ENCODE peak calls at places on chromosomes 11 and 22, in eight cellular contexts. One of them, this sample, is unnamed.

GRCh38 chr11:68008381-68009337 is 1.5 kb upstream of the ALDH3B1 start:
- DNase-seq in GM20000: no peak
- DNase-seq in cardiac fibroblast: no peak
- DNase-seq in PC-3: no peak
- DNase-seq in WTC11: no peak
- DNase-seq in cardiac muscle cell: no peak
- DNase-seq in lung: peak; percentile 69
- DNase-seq in Calu3: peak; percentile 72
- DNase-seq in this sample: peak; percentile 39

GRCh38 chr11:57601297-57601696 is 3.8 kb downstream of the SERPING1 start:
- DNase-seq in GM20000: no peak
- DNase-seq in cardiac fibroblast: no peak
- DNase-seq in PC-3: no peak
- DNase-seq in WTC11: no peak
- DNase-seq in cardiac muscle cell: no peak
- DNase-seq in lung: no peak
- DNase-seq in Calu3: no peak
- DNase-seq in this sample: no peak

GRCh38 chr11:126997196-126997595 is 3.4 kb downstream of the KIRREL3 start:
- DNase-seq in GM20000: no peak
- DNase-seq in cardiac fibroblast: no peak
- DNase-seq in PC-3: no peak
- DNase-seq in WTC11: no peak
- DNase-seq in cardiac muscle cell: no peak
- DNase-seq in lung: no peak
- DNase-seq in Calu3: no peak
- DNase-seq in this sample: no peak

GRCh38 chr11:65711785-65712632 is at the start of gene KAT5:
- DNase-seq in GM20000: peak; percentile 90
- DNase-seq in cardiac fibroblast: peak; percentile 99
- DNase-seq in PC-3: peak; percentile 99
- DNase-seq in WTC11: peak; percentile 99
- DNase-seq in cardiac muscle cell: peak; percentile 99
- DNase-seq in lung: peak; percentile 99
- DNase-seq in Calu3: peak; percentile 98
- DNase-seq in this sample: peak; percentile 98

GRCh38 chr11:107427569-107428180 is 29.9 kb downstream of the CWF19L2 start:
- DNase-seq in GM20000: no peak
- DNase-seq in cardiac fibroblast: no peak
- DNase-seq in PC-3: no peak
- DNase-seq in WTC11: no peak
- DNase-seq in cardiac muscle cell: peak; percentile 6
- DNase-seq in lung: no peak
- DNase-seq in Calu3: no peak
- DNase-seq in this sample: no peak

GRCh38 chr11:121416909-121417567 is 35.1 kb upstream of the SORL1 start:
- DNase-seq in GM20000: no peak
- DNase-seq in cardiac fibroblast: peak; percentile 82
- DNase-seq in PC-3: peak; percentile 98
- DNase-seq in WTC11: no peak
- DNase-seq in cardiac muscle cell: peak; percentile 98
- DNase-seq in lung: peak; percentile 93
- DNase-seq in Calu3: peak; percentile 64
- DNase-seq in this sample: peak; percentile 99

GRCh38 chr22:48099251-48099650 is 1336.8 kb downstream of the TBC1D22A start:
- DNase-seq in GM20000: no peak
- DNase-seq in cardiac fibroblast: no peak
- DNase-seq in PC-3: no peak
- DNase-seq in WTC11: no peak
- DNase-seq in cardiac muscle cell: no peak
- DNase-seq in lung: no peak
- DNase-seq in Calu3: no peak
- DNase-seq in this sample: no peak

GRCh38 chr22:49995059-49995412 is 17.5 kb downstream of the IL17REL start:
- DNase-seq in GM20000: no peak
- DNase-seq in cardiac fibroblast: no peak
- DNase-seq in PC-3: no peak
- DNase-seq in WTC11: no peak
- DNase-seq in cardiac muscle cell: no peak
- DNase-seq in lung: no peak
- DNase-seq in Calu3: no peak
- DNase-seq in this sample: no peak

GRCh38 chr22:44085743-44086741 is 61.9 kb downstream of the PARVB start:
- DNase-seq in GM20000: peak; percentile 66
- DNase-seq in cardiac fibroblast: peak; percentile 72
- DNase-seq in PC-3: peak; percentile 90
- DNase-seq in WTC11: peak; percentile 24
- DNase-seq in cardiac muscle cell: peak; percentile 63
- DNase-seq in lung: peak; percentile 36
- DNase-seq in Calu3: peak; percentile 66
- DNase-seq in this sample: peak; percentile 88

GRCh38 chr11:29214833-29215232 is 802.0 kb downstream of the KCNA4 start:
- DNase-seq in GM20000: no peak
- DNase-seq in cardiac fibroblast: peak; percentile 53
- DNase-seq in PC-3: peak; percentile 50
- DNase-seq in WTC11: no peak
- DNase-seq in cardiac muscle cell: peak; percentile 11
- DNase-seq in lung: no peak
- DNase-seq in Calu3: no peak
- DNase-seq in this sample: peak; percentile 54

GRCh38 chr22:43852605-43853327 is 9.5 kb downstream of the SULT4A1 start:
- DNase-seq in GM20000: no peak
- DNase-seq in cardiac fibroblast: no peak
- DNase-seq in PC-3: no peak
- DNase-seq in WTC11: no peak
- DNase-seq in cardiac muscle cell: no peak
- DNase-seq in lung: no peak
- DNase-seq in Calu3: no peak
- DNase-seq in this sample: no peak

GRCh38 chr11:15227011-15227410 is 112.3 kb downstream of the INSC start:
- DNase-seq in GM20000: no peak
- DNase-seq in cardiac fibroblast: no peak
- DNase-seq in PC-3: no peak
- DNase-seq in WTC11: no peak
- DNase-seq in cardiac muscle cell: no peak
- DNase-seq in lung: no peak
- DNase-seq in Calu3: no peak
- DNase-seq in this sample: no peak

GRCh38 chr22:19432092-19432844 is at the start of gene MRPL40:
- DNase-seq in GM20000: peak; percentile 98
- DNase-seq in cardiac fibroblast: peak; percentile 94
- DNase-seq in PC-3: peak; percentile 91
- DNase-seq in WTC11: peak; percentile 83
- DNase-seq in cardiac muscle cell: peak; percentile 98
- DNase-seq in lung: peak; percentile 94
- DNase-seq in Calu3: peak; percentile 96
- DNase-seq in this sample: peak; percentile 94

GRCh38 chr22:19434829-19435580 is 2.7 kb downstream of the MRPL40 start:
- DNase-seq in GM20000: no peak
- DNase-seq in cardiac fibroblast: no peak
- DNase-seq in PC-3: no peak
- DNase-seq in WTC11: no peak
- DNase-seq in cardiac muscle cell: no peak
- DNase-seq in lung: no peak
- DNase-seq in Calu3: no peak
- DNase-seq in this sample: no peak

GRCh38 chr22:19429950-19430889 is 1.3 kb downstream of the HIRA start:
- DNase-seq in GM20000: peak; percentile 46
- DNase-seq in cardiac fibroblast: peak; percentile 66
- DNase-seq in PC-3: peak; percentile 7
- DNase-seq in WTC11: no peak
- DNase-seq in cardiac muscle cell: peak; percentile 82
- DNase-seq in lung: no peak
- DNase-seq in Calu3: no peak
- DNase-seq in this sample: peak; percentile 54

GRCh38 chr22:19431641-19432091 is at the start of gene HIRA:
- DNase-seq in GM20000: peak; percentile 92
- DNase-seq in cardiac fibroblast: peak; percentile 75
- DNase-seq in PC-3: peak; percentile 72
- DNase-seq in WTC11: peak; percentile 87
- DNase-seq in cardiac muscle cell: peak; percentile 84
- DNase-seq in lung: peak; percentile 83
- DNase-seq in Calu3: peak; percentile 90
- DNase-seq in this sample: peak; percentile 74

DNA sequence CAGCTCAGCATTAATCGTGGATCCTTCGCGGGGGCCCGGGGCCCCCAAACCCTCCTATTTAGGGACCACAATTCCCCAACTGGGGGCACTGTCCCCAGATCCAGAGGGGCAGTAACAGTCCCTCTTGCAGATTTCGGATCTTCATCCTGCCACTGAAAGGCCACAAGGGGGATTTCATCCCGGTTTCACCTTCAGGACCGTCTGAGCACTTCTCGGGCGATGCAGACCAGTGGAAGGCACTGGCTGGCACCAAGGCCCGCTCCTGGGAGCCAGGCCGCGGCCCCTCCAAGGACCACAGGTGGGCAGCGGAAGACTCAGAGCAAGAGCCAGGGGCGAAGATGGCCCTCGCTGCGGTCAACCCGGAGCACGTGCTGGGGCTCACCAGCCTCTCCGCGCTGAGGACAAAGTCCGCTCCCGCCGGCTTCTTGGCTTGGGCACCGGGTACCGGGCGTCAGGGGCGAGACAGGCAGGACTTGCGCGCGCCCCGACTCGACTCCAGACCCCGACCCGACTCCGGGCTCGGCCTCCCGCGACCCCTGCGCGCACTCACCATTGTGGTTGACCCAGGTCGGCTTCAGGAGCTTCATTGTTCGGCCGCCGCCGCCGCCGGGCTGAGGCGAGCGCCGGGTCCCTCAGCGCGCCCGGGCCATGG is 517 bp downstream of the HIRA start:
- DNase-seq in GM20000: peak; percentile 38
- DNase-seq in cardiac fibroblast: peak; percentile 38
- DNase-seq in PC-3: peak; percentile 7
- DNase-seq in WTC11: peak; percentile 42
- DNase-seq in cardiac muscle cell: peak; percentile 39
- DNase-seq in lung: peak; percentile 37
- DNase-seq in Calu3: peak; percentile 49
- DNase-seq in this sample: peak; percentile 33
- TF ChIP-seq CTCF in GM20000: no peak
- TF ChIP-seq CTCF in cardiac fibroblast: peak; percentile 27
- TF ChIP-seq CTCF in PC-3: peak; percentile 14
- TF ChIP-seq CTCF in WTC11: no peak
- TF ChIP-seq CTCF in cardiac muscle cell: peak; percentile 22
- TF ChIP-seq CTCF in lung: no peak
- TF ChIP-seq CTCF in Calu3: no peak
- TF ChIP-seq CTCF in this sample: no peak

GRCh38 chr22:26170795-26171194 is 1.5 kb downstream of the SEZ6L start:
- DNase-seq in GM20000: peak; percentile 21
- DNase-seq in cardiac fibroblast: no peak
- DNase-seq in PC-3: no peak
- DNase-seq in WTC11: peak; percentile 84
- DNase-seq in cardiac muscle cell: no peak
- DNase-seq in lung: no peak
- DNase-seq in Calu3: no peak
- DNase-seq in this sample: no peak
- TF ChIP-seq CTCF in GM20000: no peak
- TF ChIP-seq CTCF in cardiac fibroblast: no peak
- TF ChIP-seq CTCF in PC-3: no peak
- TF ChIP-seq CTCF in WTC11: no peak
- TF ChIP-seq CTCF in cardiac muscle cell: no peak
- TF ChIP-seq CTCF in lung: no peak
- TF ChIP-seq CTCF in Calu3: no peak
- TF ChIP-seq CTCF in this sample: no peak

GRCh38 chr11:87463486-87464102 is 425.9 kb downstream of the TMEM135 start:
- DNase-seq in GM20000: peak; percentile 18
- DNase-seq in cardiac fibroblast: peak; percentile 39
- DNase-seq in PC-3: peak; percentile 84
- DNase-seq in WTC11: peak; percentile 12
- DNase-seq in cardiac muscle cell: no peak
- DNase-seq in lung: no peak
- DNase-seq in Calu3: peak; percentile 12
- DNase-seq in this sample: peak; percentile 65
- TF ChIP-seq CTCF in GM20000: no peak
- TF ChIP-seq CTCF in cardiac fibroblast: peak; percentile 6
- TF ChIP-seq CTCF in PC-3: peak; percentile 86
- TF ChIP-seq CTCF in WTC11: peak; percentile 29
- TF ChIP-seq CTCF in cardiac muscle cell: no peak
- TF ChIP-seq CTCF in lung: no peak
- TF ChIP-seq CTCF in Calu3: peak; percentile 16
- TF ChIP-seq CTCF in this sample: peak; percentile 61

DNA sequence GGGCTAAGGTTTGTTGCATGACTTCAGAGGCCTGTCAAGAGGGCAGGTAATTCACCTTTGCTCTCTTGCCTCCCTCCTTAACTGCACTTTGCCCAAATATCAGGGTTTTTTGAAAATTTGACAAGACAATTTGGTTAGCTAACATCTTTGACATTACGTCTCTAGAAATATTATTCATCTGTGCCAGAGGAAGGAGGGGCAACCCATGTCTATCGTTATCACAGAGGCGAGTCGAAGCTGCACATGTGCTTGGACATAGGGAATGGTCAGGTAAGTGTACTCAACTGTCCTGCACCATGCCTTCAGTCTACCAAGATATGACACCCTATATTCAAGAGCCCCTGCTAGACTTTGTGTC is 3.7 kb downstream of the AKIP1 start:
- DNase-seq in GM20000: no peak
- DNase-seq in cardiac fibroblast: no peak
- DNase-seq in PC-3: no peak
- DNase-seq in WTC11: no peak
- DNase-seq in cardiac muscle cell: no peak
- DNase-seq in lung: no peak
- DNase-seq in Calu3: no peak
- DNase-seq in this sample: no peak
- TF ChIP-seq CTCF in GM20000: no peak
- TF ChIP-seq CTCF in cardiac fibroblast: no peak
- TF ChIP-seq CTCF in PC-3: peak; percentile 44
- TF ChIP-seq CTCF in WTC11: no peak
- TF ChIP-seq CTCF in cardiac muscle cell: no peak
- TF ChIP-seq CTCF in lung: no peak
- TF ChIP-seq CTCF in Calu3: no peak
- TF ChIP-seq CTCF in this sample: no peak

This sample was measured in MCF 10A.